ENCODE peak calls at places on chromosomes 11 and 22, in five cellular contexts. X is MCF 10A, C is progenitor cell of endocrine pancreas, T is SK-N-SH, B is prostate gland. U is an unnamed sample.

GRCh38 chr11:126578426-126578825 is 222.9 kb downstream of the ST3GAL4 start:
- DNase-seq in X (no peak), C (no peak), T (no peak), B (no peak), U (no peak)

GRCh38 chr11:128695539-128696221 is 1.8 kb downstream of the FLI1 start:
- DNase-seq in X (peak), C (no peak), T (no peak), B (no peak), U (no peak)

GRCh38 chr11:117816151-117816741 is 8.3 kb downstream of the FXYD2 start:
- DNase-seq in X (no peak), C (peak), T (peak), B (no peak), U (no peak)

GRCh38 chr11:75133976-75134375 is 16.9 kb upstream of the SLCO2B1 start:
- DNase-seq in X (no peak), C (no peak), T (no peak), B (no peak), U (no peak)

GRCh38 chr11:60119708-60120107 is 31.2 kb downstream of the MS4A2 start:
- DNase-seq in X (no peak), C (no peak), T (no peak), B (no peak), U (no peak)

GRCh38 chr11:2377511-2378443 is 667 bp downstream of the CD81 start:
- DNase-seq in X (peak), C (peak), T (peak), B (peak), U (peak)

GRCh38 chr11:80393210-80393609 is 952.4 kb upstream of the TENM4 start:
- DNase-seq in X (no peak), C (no peak), T (no peak), B (no peak), U (no peak)

GRCh38 chr11:90229791-90230190 is 6.9 kb upstream of the CHORDC1 start:
- DNase-seq in X (no peak), C (no peak), T (no peak), B (no peak), U (no peak)

GRCh38 chr11:72584933-72585597 is 89.2 kb downstream of the PDE2A start:
- DNase-seq in X (no peak), C (no peak), T (no peak), B (no peak), U (no peak)

GRCh38 chr11:119942021-119942420 is 195.9 kb downstream of the TRIM29 start:
- DNase-seq in X (no peak), C (no peak), T (no peak), B (no peak), U (no peak)

GRCh38 chr22:40857309-40857851 is 432 bp downstream of the XPNPEP3 start:
- DNase-seq in X (peak), C (no peak), T (no peak), B (no peak), U (no peak)

GRCh38 chr11:116394022-116394421 is 378.8 kb downstream of the BUD13 start:
- DNase-seq in X (no peak), C (no peak), T (no peak), B (no peak), U (no peak)

GRCh38 chr11:18785416-18785815 is 6.2 kb downstream of the PTPN5 start:
- DNase-seq in X (no peak), C (no peak), T (peak), B (no peak), U (no peak)

GRCh38 chr11:95789506-95790122 is at the start of gene FAM76B:
- DNase-seq in X (peak), C (peak), T (peak), B (peak), U (peak)

GRCh38 chr22:16964366-16964765 is 43.7 kb downstream of the GAB4 start:
- DNase-seq in X (no peak), C (no peak), T (no peak), B (no peak), U (no peak)

GRCh38 chr11:132471491-132471890 is 1060.8 kb downstream of the OPCML start:
- DNase-seq in X (no peak), C (no peak), T (no peak), B (no peak), U (no peak)

GRCh38 chr11:23732026-23732425 is 764.8 kb upstream of the LUZP2 start:
- DNase-seq in X (no peak), C (no peak), T (no peak), B (no peak), U (no peak)

GRCh38 chr22:49322231-49322630 is 505.4 kb downstream of the BRD1 start:
- DNase-seq in X (no peak), C (peak), T (no peak), B (no peak), U (no peak)

GRCh38 chr11:72160319-72160718 is 24.8 kb downstream of the FOLR3 start:
- DNase-seq in X (no peak), C (no peak), T (no peak), B (no peak), U (no peak)

GRCh38 chr11:76236092-76237026 is 30.1 kb upstream of the WNT11 start:
- DNase-seq in X (peak), C (peak), T (peak), B (peak), U (no peak)

GRCh38 chr11:86160546-86161149 is 83.9 kb upstream of the EED start:
- DNase-seq in X (no peak), C (no peak), T (no peak), B (no peak), U (no peak)

GRCh38 chr11:67384851-67385366 is 6.9 kb upstream of the RAD9A start:
- DNase-seq in X (peak), C (no peak), T (no peak), B (no peak), U (no peak)

GRCh38 chr11:107011977-107012376 is 6.3 kb downstream of the GUCY1A2 start:
- DNase-seq in X (peak), C (no peak), T (no peak), B (no peak), U (no peak)

GRCh38 chr11:117882539-117882938 is 6.1 kb upstream of the FXYD6 start:
- DNase-seq in X (no peak), C (no peak), T (no peak), B (no peak), U (peak)

GRCh38 chr11:73053964-73054363 is 88.2 kb downstream of the FCHSD2 start:
- DNase-seq in X (no peak), C (no peak), T (peak), B (no peak), U (no peak)

GRCh38 chr11:23151819-23152218 is 291.5 kb upstream of the CCDC179 start:
- DNase-seq in X (no peak), C (no peak), T (no peak), B (no peak), U (no peak)

GRCh38 chr22:42769574-42770447 is 49.1 kb upstream of the A4GALT start:
- DNase-seq in X (no peak), C (no peak), T (no peak), B (peak), U (no peak)

GRCh38 chr11:71239581-71239980 is 12.8 kb downstream of the SHANK2 start:
- DNase-seq in X (no peak), C (no peak), T (peak), B (no peak), U (no peak)

GRCh38 chr11:1628506-1629325 is 859 bp upstream of the KRTAP5-5 start:
- DNase-seq in X (peak), C (peak), T (peak), B (no peak), U (peak)

GRCh38 chr11:117902001-117902855 is 25.8 kb upstream of the FXYD6 start:
- DNase-seq in X (no peak), C (no peak), T (no peak), B (no peak), U (peak)

DNA sequence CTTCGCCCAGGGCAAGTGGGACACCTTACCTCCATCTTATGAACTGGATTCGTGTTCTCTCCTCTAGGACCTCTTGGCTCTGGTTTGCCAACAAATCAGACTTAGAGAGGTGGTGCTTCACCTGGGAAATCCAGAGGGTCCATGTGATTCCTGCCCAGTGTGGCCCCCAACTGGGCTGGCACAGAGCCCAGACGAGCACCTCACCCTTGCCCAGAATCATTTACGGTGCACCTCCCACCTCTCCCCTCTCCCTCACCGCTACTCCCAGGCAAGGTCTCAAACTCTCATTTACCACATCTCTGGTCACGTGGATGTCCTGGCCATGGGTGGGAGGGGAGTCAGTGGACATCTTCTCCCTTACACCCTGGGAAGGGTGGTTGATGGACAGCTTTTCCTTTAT is 1.1 kb downstream of the SPATA19 start:
- DNase-seq in X (no peak), C (no peak), T (no peak), B (no peak), U (no peak)
- TF ChIP-seq CTCF in X (no peak), C (no peak), T (no peak), B (no peak), U (no peak)

GRCh38 chr11:62145261-62145871 is 21.6 kb downstream of the INCENP start:
- DNase-seq in X (no peak), C (no peak), T (peak), B (no peak), U (peak)

GRCh38 chr11:62142921-62143320 is 19.1 kb downstream of the INCENP start:
- DNase-seq in X (no peak), C (no peak), T (peak), B (no peak), U (no peak)

GRCh38 chr11:62144641-62145255 is 20.9 kb downstream of the INCENP start:
- DNase-seq in X (no peak), C (no peak), T (peak), B (no peak), U (no peak)

GRCh38 chr11:62142043-62142375 is 18.2 kb downstream of the INCENP start:
- DNase-seq in X (no peak), C (no peak), T (no peak), B (no peak), U (no peak)

GRCh38 chr11:62143727-62144126 is 19.9 kb downstream of the INCENP start:
- DNase-seq in X (no peak), C (no peak), T (peak), B (no peak), U (no peak)
- TF ChIP-seq CTCF in X (no peak), C (no peak), T (peak), B (no peak), U (no peak)

DNA sequence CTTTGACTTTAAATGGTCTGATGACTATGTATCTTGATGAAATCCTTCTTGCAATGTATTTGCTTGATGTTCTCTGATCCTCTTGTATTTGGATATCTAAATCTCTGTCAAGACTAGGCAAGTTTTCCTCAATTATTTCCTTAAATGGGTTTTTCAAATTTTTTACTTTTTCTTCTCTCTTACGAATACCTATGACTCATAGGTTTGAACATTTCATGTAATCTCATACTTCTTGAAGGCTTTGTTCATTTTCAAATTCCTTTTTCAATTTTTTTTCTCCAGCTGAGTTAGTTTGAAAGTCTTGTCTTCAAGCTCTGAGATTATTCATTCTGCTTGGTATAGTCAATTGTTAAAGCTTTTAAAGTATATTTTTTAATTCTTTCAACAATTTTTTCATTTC is 13.1 kb downstream of the OR10W1 start:
- DNase-seq in X (no peak), C (no peak), T (no peak), B (no peak), U (no peak)
- TF ChIP-seq CTCF in X (no peak), C (no peak), T (no peak), B (no peak), U (no peak)

GRCh38 chr22:48037618-48038017 is 1275.2 kb downstream of the TBC1D22A start:
- DNase-seq in X (no peak), C (no peak), T (no peak), B (no peak), U (no peak)
- TF ChIP-seq CTCF in X (no peak), C (no peak), T (no peak), B (no peak), U (no peak)

GRCh38 chr11:39021542-39021941 is 2423.5 kb upstream of the RAG2 start:
- DNase-seq in X (no peak), C (no peak), T (no peak), B (no peak), U (no peak)
- TF ChIP-seq CTCF in X (no peak), C (no peak), T (no peak), B (no peak), U (no peak)

GRCh38 chr22:24106385-24107381 is 74.6 kb upstream of the SUSD2 start:
- DNase-seq in X (no peak), C (no peak), T (no peak), B (no peak), U (no peak)
- TF ChIP-seq CTCF in X (peak), C (no peak), T (peak), B (peak), U (no peak)

DNA sequence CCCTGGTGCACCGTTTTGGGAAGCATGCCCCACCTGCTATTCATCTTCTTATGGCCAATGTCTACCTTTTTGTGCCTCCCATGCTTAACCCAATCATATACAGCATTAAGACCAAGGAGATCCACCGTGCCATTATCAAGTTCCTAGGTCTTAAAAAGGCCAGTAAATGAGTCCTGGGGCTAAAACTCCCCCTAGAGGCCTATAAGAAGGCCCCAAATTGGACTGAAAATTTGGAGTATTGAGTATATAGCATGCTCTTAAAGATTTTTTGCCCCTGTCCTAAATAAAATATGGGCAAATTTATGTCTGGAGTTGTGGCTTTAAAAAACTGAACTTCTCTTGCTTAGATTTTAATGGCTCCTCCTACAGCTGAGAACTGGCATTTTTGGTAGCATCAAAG is 6.6 kb downstream of the OR51M1 start:
- DNase-seq in X (no peak), C (no peak), T (no peak), B (no peak), U (no peak)
- TF ChIP-seq CTCF in X (no peak), C (no peak), T (peak), B (no peak), U (no peak)

U was measured in mesothelial cell of epicardium.